ENCODE peak calls at places on chromosomes 5 and 9, in six cellular contexts. V, C, B, P, U and N are unnamed samples.
A peak's percentile ranks its signal among the peaks of the same experiment; 100 is the strongest.

GRCh38 chr9:135105938-135106491 is 18.5 kb downstream of the OLFM1 start:
- DNase-seq in B (no peak), C (no peak), P (peak; percentile 25), U (no peak), V (no peak), N (no peak)

GRCh38 chr5:8394965-8395364 is 526.0 kb downstream of the MTRR start:
- DNase-seq in U (no peak), C (no peak), V (no peak), B (no peak), P (no peak), N (no peak)

GRCh38 chr9:127847155-127847463 is 7.3 kb downstream of the ENG start:
- DNase-seq in V (no peak), C (no peak), B (no peak), P (no peak), U (no peak), N (peak; percentile 50)

GRCh38 chr9:130426883-130427282 is 17.9 kb upstream of the ASS1 start:
- DNase-seq in P (no peak), B (no peak), U (no peak), C (no peak), V (no peak), N (no peak)

GRCh38 chr5:104606258-104606829 is 1043.8 kb upstream of the NUDT12 start:
- DNase-seq in V (no peak), U (no peak), C (no peak), P (no peak), B (no peak), N (no peak)

GRCh38 chr5:150486402-150487198 is 21.3 kb upstream of the NDST1 start:
- DNase-seq in C (peak; percentile 87), U (peak; percentile 74), P (peak; percentile 88), B (peak; percentile 63), V (peak; percentile 77), N (peak; percentile 58)

GRCh38 chr5:150637245-150638052 is 3.0 kb upstream of the SYNPO start:
- DNase-seq in P (peak; percentile 58), U (no peak), B (peak; percentile 79), C (peak; percentile 59), V (no peak), N (no peak)

GRCh38 chr5:159324097-159324760 is 6.1 kb downstream of the IL12B start:
- DNase-seq in P (no peak), B (no peak), U (no peak), C (no peak), V (no peak), N (no peak)

GRCh38 chr5:150449491-150450339 is at the start of gene RPS14:
- DNase-seq in U (peak; percentile 94), P (peak; percentile 95), C (peak; percentile 94), B (peak; percentile 96), V (peak; percentile 94), N (peak; percentile 89)

GRCh38 chr5:34838785-34839714 is at the start of gene TTC23L:
- DNase-seq in B (peak; percentile 97), V (peak; percentile 86), U (peak; percentile 95), P (peak; percentile 91), C (peak; percentile 96), N (peak; percentile 40)

GRCh38 chr9:87884578-87885459 is 2.1 kb downstream of the SPATA31E1 start:
- DNase-seq in V (no peak), U (no peak), C (no peak), B (no peak), P (no peak), N (no peak)

GRCh38 chr5:178145965-178146820 is 7.5 kb downstream of the NHP2 start:
- DNase-seq in B (peak; percentile 70), V (peak; percentile 76), U (peak; percentile 73), C (peak; percentile 81), P (peak; percentile 76), N (peak; percentile 53)

GRCh38 chr5:146965781-146966659 is 87.5 kb upstream of the PPP2R2B start:
- DNase-seq in V (peak; percentile 54), P (peak; percentile 67), B (peak; percentile 82), C (peak; percentile 74), U (no peak), N (peak; percentile 23)

GRCh38 chr9:138067594-138068367 is 190.2 kb downstream of the CACNA1B start:
- DNase-seq in B (no peak), P (no peak), V (peak; percentile 9), U (no peak), C (no peak), N (no peak)

GRCh38 chr5:25713259-25713658 is 1068.5 kb upstream of the CDH10 start:
- DNase-seq in P (no peak), U (no peak), V (no peak), C (no peak), B (no peak), N (no peak)

GRCh38 chr5:131272365-131273123 is 8.7 kb downstream of the CDC42SE2 start:
- DNase-seq in U (no peak), C (no peak), V (no peak), P (no peak), B (no peak), N (no peak)

GRCh38 chr5:131277875-131278795 is 14.3 kb downstream of the CDC42SE2 start:
- DNase-seq in U (no peak), B (no peak), C (no peak), P (no peak), V (no peak), N (no peak)

GRCh38 chr5:131277415-131277814 is 13.6 kb downstream of the CDC42SE2 start:
- DNase-seq in C (no peak), V (no peak), P (no peak), U (no peak), B (no peak), N (no peak)

GRCh38 chr5:131275996-131276535 is 12.2 kb downstream of the CDC42SE2 start:
- DNase-seq in B (no peak), V (no peak), C (no peak), P (no peak), U (no peak), N (no peak)

DNA sequence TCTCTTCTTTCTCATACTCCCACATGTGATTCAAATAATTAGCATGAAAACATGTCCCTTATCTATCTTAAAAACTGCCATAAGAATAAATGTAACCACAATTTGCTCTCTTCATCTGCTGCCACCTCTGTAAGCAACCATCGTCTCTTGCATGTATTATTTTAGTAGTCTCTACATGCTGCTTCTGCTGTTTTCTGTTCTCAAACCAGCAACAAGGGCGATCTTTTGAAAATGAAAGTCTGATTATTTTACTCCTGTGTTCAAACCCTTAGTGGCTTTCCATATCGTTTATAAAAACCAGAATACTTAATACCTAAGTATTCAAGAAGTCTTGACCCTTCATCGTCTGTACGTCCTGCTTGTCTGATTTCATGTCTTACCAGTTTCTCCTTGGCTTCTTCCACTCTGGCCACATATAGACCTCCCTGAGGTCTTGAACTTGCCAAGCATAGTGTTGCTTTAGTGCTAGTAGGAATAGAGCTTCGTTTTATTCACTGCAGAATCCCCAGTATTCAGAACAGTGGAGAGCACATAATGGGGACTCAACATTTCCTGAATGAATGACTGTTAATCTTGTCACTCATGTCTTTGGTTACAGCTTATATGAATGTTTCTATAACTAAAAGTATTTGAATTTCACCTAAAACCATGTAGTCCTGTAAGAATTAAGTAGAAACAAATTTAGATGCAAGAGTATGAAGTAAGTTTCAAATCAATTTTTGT is 10.6 kb downstream of the CDC42SE2 start:
- DNase-seq in P (no peak), U (no peak), C (no peak), B (no peak), V (no peak), N (no peak)
- H3K4me3 ChIP-seq in P (no peak overlapping the region), U (no peak overlapping the region), C (no peak overlapping the region), B (no peak overlapping the region), V (no peak overlapping the region), N (no peak overlapping the region)

DNA sequence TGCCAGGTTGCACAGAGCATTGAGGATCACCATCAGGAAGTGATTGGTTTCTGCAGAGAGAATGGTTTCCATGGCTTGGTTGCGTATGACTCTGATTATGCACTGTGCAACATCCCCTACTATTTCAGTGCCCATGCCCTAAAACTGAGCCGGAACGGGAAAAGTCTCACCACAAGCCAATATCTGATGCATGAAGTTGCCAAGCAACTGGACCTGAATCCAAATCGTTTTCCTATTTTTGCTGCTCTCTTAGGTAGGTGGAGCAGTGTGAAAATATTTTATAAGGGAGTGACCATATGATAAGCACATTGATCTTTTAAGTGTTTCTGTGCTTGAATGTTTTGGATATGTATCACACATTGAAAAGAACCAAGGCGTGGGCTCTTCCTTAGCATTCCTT is 17.8 kb upstream of the FAM120AOS start:
- DNase-seq in C (no peak), P (no peak), V (no peak), B (no peak), U (no peak), N (no peak)
- H3K4me1 ChIP-seq in C (peaks cover 44% of the 10 kb centered on the region), P (peaks cover 51% of the 10 kb centered on the region), V (peaks cover 22% of the 10 kb centered on the region), B (peaks cover 22% of the 10 kb centered on the region), U (peaks cover 45% of the 10 kb centered on the region), N (peaks cover 63% of the 10 kb centered on the region)

GRCh38 chr9:16985559-16986348 is 115.3 kb upstream of the BNC2 start:
- DNase-seq in P (peak; percentile 6), V (no peak), B (peak; percentile 4), U (no peak), C (no peak), N (no peak)
- TF ChIP-seq POLR2A in P (no peak), V (no peak), B (no peak), U (no peak), C (no peak), N (no peak)

GRCh38 chr5:77177576-77177975 is 32.9 kb upstream of the PDE8B start:
- DNase-seq in B (no peak), P (no peak), V (no peak), U (no peak), C (no peak), N (no peak)

GRCh38 chr5:77186990-77187389 is 23.5 kb upstream of the PDE8B start:
- DNase-seq in P (no peak), C (no peak), B (no peak), U (no peak), V (no peak), N (no peak)

GRCh38 chr5:77180167-77181081 is 30.1 kb upstream of the PDE8B start:
- DNase-seq in U (peak; percentile 55), B (peak; percentile 17), V (no peak), C (peak; percentile 66), P (peak; percentile 87), N (no peak)

GRCh38 chr5:77181173-77181572 is 29.3 kb upstream of the PDE8B start:
- DNase-seq in U (no peak), V (no peak), P (peak; percentile 58), B (no peak), C (no peak), N (no peak)

DNA sequence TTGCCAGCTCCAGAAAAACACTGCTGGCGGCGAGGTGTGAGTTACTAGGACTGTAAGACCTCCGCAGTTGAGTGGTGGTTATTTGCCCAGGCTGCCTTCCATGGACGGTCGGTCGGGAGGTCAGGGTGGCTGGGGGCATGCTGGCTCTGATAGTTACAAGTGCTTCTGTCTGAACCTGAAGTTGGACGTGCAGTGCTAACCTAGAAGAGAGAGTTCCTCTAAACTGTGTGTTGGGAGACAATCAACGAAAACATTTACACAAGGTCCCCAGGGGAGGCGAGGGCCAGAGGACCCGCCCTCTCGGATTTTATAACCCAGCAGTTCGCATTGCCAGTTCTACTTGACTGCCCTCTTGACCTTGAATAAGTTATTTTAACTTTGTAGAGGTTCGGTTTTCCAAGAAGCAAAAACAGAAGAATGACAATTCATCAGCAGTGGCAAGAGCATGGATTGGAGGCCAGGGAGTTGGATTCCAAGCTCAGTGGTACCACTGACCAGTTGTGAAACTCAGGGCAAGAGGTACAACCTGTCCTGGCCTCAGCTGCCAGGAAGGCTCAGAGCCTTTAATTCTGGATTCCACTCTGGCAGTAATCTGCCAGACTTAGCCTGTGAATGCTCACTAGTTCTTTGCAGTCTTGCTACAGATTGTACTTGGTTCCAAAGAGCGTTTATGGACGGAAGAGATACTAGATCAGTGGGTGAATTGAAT is 28.7 kb upstream of the PDE8B start:
- DNase-seq in U (no peak), C (peak; percentile 43), V (no peak), B (no peak), P (peak; percentile 84), N (no peak)
- H3K4me3 ChIP-seq in U (no peak overlapping the region), C (no peak overlapping the region), V (peak overlapping the region; percentile 53), B (no peak overlapping the region), P (no peak overlapping the region), N (no peak overlapping the region)